ENCODE peak calls at places on chromosomes 7 and 10, in four cellular contexts. L is tibial artery; K is right atrium auricular region; J is CD8-positive, alpha-beta T cell. B is an unnamed sample.

GRCh38 chr7:92115821-92116220 is 18.5 kb downstream of the CYP51A1 start:
- DNase-seq in J (no peak), L (no peak), K (no peak), B (no peak)

GRCh38 chr10:24384954-24385353 is 176.0 kb downstream of the KIAA1217 start:
- DNase-seq in J (no peak), L (no peak), K (no peak), B (no peak)

GRCh38 chr7:151631149-151631967 is 111.7 kb upstream of the RHEB start:
- DNase-seq in L (no peak), J (no peak), K (no peak), B (no peak)

GRCh38 chr10:31508882-31509281 is 189.9 kb downstream of the ZEB1 start:
- DNase-seq in L (no peak), J (no peak), K (no peak), B (no peak)

GRCh38 chr7:131674131-131674530 is 117.7 kb upstream of the PODXL start:
- DNase-seq in K (no peak), L (no peak), J (no peak), B (no peak)

GRCh38 chr10:121838931-121839330 is 88.9 kb downstream of the ATE1 start:
- DNase-seq in L (no peak), K (no peak), J (no peak), B (no peak)

GRCh38 chr10:4688620-4689019 is 137.4 kb upstream of the AKR1E2 start:
- DNase-seq in L (no peak), K (no peak), J (no peak), B (no peak)

GRCh38 chr10:133274751-133275682 is 1.7 kb downstream of the ADAM8 start:
- DNase-seq in L (no peak), J (peak; percentile 83), K (no peak), B (no peak)

GRCh38 chr7:83588602-83589240 is 60.2 kb downstream of the SEMA3E start:
- DNase-seq in J (no peak), K (no peak), L (no peak), B (no peak)

GRCh38 chr7:141053626-141054025 is 20.2 kb upstream of the TMEM178B start:
- DNase-seq in L (no peak), K (no peak), J (peak; percentile 45), B (no peak)

GRCh38 chr7:69949195-69949594 is 350.9 kb downstream of the AUTS2 start:
- DNase-seq in K (no peak), L (no peak), J (no peak), B (no peak)

GRCh38 chr7:2000801-2001321 is 231.9 kb downstream of the MAD1L1 start:
- DNase-seq in K (no peak), J (no peak), L (peak; percentile 54), B (no peak)

GRCh38 chr7:133183042-133183441 is 69.8 kb upstream of the EXOC4 start:
- DNase-seq in L (no peak), K (no peak), J (no peak), B (no peak)

GRCh38 chr10:123557366-123558108 is 108.6 kb upstream of the GPR26 start:
- DNase-seq in L (no peak), K (peak; percentile 28), J (no peak), B (no peak)

GRCh38 chr10:123556049-123556448 is 110.1 kb upstream of the GPR26 start:
- DNase-seq in K (peak; percentile 13), L (no peak), J (no peak), B (no peak)

GRCh38 chr10:123558651-123559050 is 107.5 kb upstream of the GPR26 start:
- DNase-seq in J (no peak), L (no peak), K (no peak), B (no peak)

GRCh38 chr10:123555616-123556015 is 110.5 kb upstream of the GPR26 start:
- DNase-seq in L (no peak), J (no peak), K (peak; percentile 36), B (no peak)

DNA sequence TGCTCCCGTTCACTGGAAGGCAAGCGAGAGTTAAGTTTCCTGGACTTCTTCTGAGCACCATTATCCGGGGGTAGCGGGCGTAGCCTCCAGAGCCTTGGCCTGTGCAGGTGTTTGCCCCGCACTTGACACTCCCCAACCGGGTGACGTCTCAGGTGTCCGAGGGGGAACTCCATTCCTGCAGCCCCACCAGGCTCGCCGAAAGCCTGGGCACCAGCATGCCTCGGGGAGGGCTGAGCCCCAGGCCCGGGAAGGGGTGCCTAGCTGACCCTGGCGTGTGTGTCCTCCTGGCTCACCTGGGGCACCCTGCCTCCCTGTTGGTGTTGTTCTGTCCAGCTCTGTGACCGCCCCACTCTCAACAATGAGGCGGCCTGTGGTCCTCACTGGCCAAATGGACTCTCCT is 109.4 kb upstream of the GPR26 start:
- DNase-seq in J (no peak), K (peak; percentile 44), L (no peak), B (no peak)
- H3K4me3 ChIP-seq in J (no peak overlapping the region), K (no peak overlapping the region), L (no peak overlapping the region), B (no peak overlapping the region)

GRCh38 chr7:135414208-135414607 is 95.7 kb downstream of the CNOT4 start:
- DNase-seq in L (no peak), K (no peak), J (no peak), B (no peak)

GRCh38 chr7:135410546-135410942 is 99.4 kb downstream of the CNOT4 start:
- DNase-seq in L (no peak), K (no peak), J (no peak), B (no peak)

GRCh38 chr7:135416431-135416830 is 93.5 kb downstream of the CNOT4 start:
- DNase-seq in K (no peak), J (no peak), L (no peak), B (no peak)

GRCh38 chr7:135411098-135411497 is 98.8 kb downstream of the CNOT4 start:
- DNase-seq in J (no peak), K (no peak), L (no peak), B (no peak)

DNA sequence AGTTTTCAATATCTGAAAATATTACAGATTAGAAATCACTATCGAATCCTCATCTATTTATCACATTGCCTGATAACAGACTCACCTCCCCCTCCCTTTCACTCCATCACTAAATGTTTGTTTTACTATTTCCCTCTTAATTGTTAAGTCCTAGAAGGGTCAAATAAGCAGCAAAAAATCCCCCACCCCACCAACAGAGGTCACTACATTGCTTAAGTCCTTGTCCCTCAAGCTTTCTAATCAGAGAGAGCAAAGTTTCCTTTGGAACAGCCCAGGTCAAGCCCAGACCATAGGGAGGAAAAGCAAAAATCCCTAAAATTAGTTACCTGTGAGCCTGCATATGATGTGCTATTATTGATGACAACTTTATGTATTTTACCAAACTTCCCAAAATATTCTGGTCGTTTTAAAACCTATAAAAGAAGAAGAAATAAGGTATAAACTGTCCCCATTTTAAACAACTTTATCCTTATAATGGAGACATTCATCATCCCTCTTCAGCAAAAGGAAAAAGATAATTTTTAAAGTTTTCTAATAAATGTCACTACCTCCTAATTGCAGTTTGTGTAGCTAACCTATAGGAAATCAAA is 95.0 kb downstream of the CNOT4 start:
- DNase-seq in J (peak; percentile 12), L (no peak), K (no peak), B (peak; percentile 35)
- TF ChIP-seq CTCF in J (peak; percentile 36), L (no peak), K (peak; percentile 57), B (peak; percentile 77)

DNA sequence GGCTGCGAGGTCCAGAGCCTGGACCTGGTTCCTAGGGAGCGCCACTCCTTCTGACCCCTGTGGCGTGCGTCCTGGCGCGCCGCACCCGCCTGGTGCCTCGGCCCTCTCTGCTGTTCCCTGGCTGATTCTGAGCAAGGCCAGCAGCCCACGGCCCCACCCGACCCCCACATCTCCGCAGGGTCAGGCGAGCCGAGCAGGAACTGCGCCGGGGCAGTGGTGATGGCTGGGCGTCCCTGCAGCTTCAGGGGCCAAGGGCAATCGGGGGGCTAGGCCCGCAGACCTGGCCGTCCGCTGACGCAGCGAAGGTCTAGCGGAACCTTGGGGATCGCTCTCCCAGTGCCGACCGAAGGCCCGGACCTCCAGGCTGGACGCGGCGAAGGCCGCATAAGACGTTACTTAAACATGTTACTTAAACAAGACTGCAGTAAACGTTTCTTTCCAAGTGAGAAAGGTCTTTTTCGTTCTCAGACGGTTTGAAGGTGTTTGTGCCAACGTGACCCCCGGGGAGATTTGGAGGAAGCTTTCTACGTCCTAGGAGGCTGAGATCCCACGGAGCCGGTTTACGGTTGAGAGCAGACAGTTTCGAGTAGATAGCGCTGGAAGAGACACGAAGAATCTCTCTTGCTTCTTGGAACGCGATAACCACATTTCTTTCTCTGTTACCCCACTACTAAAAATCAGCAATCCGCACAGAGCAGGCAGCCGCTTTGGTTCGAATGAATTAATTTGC is 5.1 kb upstream of the NKX2-3 start:
- DNase-seq in L (no peak), J (no peak), K (no peak), B (no peak)
- H3K4me3 ChIP-seq in L (no peak overlapping the region), J (no peak overlapping the region), K (no peak overlapping the region), B (no peak overlapping the region)

DNA sequence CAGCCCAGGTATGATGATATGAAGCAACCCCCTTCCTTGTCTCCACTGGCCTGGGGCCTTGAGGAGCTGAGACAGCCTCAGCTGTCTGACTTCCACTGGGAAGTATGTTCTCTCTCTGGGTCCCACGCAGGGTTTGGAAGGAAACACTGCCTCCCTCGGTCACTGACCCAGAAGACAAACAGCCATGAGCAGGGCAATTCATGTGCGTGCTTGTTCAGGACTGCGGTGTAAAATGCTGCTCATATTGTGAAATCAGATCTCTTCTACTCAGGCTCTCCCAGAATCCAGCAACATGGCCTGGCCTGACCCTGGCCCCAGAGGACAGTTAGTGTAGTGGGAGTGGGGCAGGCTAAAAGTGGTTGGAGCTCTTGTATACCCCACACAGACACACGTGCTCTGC is 2.8 kb downstream of the CLCN1 start:
- DNase-seq in K (peak; percentile 54), L (no peak), J (no peak), B (no peak)
- TF ChIP-seq CTCF in K (no peak), L (no peak), J (no peak), B (no peak)

GRCh38 chr10:61754553-61755540 is 92.1 kb downstream of the CABCOCO1 start:
- DNase-seq in J (no peak), L (no peak), K (no peak), B (peak; percentile 90)

GRCh38 chr10:61757001-61757400 is 94.3 kb downstream of the CABCOCO1 start:
- DNase-seq in J (no peak), L (no peak), K (no peak), B (no peak)

GRCh38 chr10:61759751-61760150 is 97.0 kb downstream of the CABCOCO1 start:
- DNase-seq in J (no peak), K (no peak), L (no peak), B (no peak)

GRCh38 chr10:61758440-61758839 is 95.7 kb downstream of the CABCOCO1 start:
- DNase-seq in L (no peak), K (no peak), J (no peak), B (no peak)

DNA sequence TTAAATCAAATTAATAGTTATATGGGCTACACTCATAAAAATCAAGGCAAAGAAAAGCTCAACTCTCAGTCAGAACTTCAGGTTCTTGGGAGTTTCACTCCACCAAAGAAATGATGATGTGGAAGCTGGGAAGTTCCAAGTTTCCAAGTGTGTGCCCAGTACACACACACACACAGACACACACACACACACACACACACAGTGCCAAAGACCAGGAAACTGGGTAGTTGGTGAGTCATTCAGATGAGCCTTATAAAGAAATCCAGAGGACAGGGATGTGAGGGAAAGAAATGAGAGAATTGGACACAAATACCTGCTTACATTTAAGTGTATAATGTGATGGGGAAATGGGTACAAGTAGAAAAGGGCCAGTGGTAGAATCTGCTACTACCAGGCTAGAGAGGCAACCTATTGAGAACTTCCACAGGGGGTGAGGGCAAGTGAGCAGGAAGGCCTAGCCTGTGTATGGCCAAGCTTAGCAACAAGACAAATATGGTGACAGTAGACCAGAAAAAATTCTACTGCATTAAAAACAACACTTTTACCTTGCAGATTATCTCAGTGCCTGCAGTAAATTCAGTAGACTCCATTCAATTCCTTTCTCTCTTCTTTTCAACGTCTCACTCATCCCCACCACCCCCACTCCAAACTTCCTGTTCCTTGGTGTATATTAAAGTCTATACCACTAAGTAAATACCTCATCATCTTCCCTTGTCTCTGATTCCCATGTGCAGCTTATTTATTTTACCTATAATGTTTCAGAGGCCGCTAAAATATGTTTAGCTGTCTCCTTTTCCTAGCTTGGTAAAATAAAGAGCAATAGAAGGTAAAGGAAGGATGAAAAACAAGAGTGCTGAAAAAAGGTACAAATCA is 95.0 kb downstream of the CABCOCO1 start:
- DNase-seq in K (no peak), L (peak; percentile 72), J (no peak), B (peak; percentile 89)
- H3K4me3 ChIP-seq in K (no peak overlapping the region), L (no peak overlapping the region), J (no peak overlapping the region), B (no peak overlapping the region)

B was measured in epithelial cell of proximal tubule.